ENCODE peak calls at places on chromosomes 6 and 20, in five cellular contexts. P is bronchial epithelial cell, Y is left ventricle myocardium superior, S is iPS DF 6.9, J is activated T-cell treated with anti-CD3 and anti-CD28 coated beads for 1 hour. G is an unnamed sample.

GRCh38 chr6:113172531-113172966 is 684.6 kb upstream of the MARCKS start:
- DNase-seq in P (no peak), Y (peak; percentile 55), S (no peak), J (no peak), G (peak; percentile 80)

GRCh38 chr6:111175135-111175534 is 87.8 kb downstream of the SLC16A10 start:
- DNase-seq in P (no peak), Y (no peak), S (no peak), J (no peak), G (no peak)

GRCh38 chr20:37989601-37990001 is 43.7 kb downstream of the TTI1 start:
- DNase-seq in P (peak; percentile 63), Y (peak; percentile 56), S (no peak), J (no peak), G (peak; percentile 85)

GRCh38 chr6:2792330-2792729 is 27.1 kb downstream of the WRNIP1 start:
- DNase-seq in P (peak; percentile 88), Y (no peak), S (no peak), J (no peak), G (no peak)

GRCh38 chr6:40170856-40171255 is 236.6 kb upstream of the MOCS1 start:
- DNase-seq in P (peak; percentile 51), Y (no peak), S (no peak), J (no peak), G (no peak)

GRCh38 chr6:113995632-113996031 is 24.7 kb upstream of the HDAC2 start:
- DNase-seq in P (peak; percentile 37), Y (peak; percentile 50), S (no peak), J (no peak), G (no peak)

GRCh38 chr6:134678436-134678889 is 271.4 kb downstream of the ALDH8A1 start:
- DNase-seq in P (no peak), Y (peak; percentile 67), S (no peak), J (no peak), G (peak; percentile 93)

GRCh38 chr6:52995913-52996685 is 1.0 kb upstream of the GSTA4 start:
- DNase-seq in P (peak; percentile 76), Y (peak; percentile 50), S (no peak), J (peak; percentile 20), G (peak; percentile 80)

GRCh38 chr6:85459224-85459901 is 9.5 kb downstream of the NT5E start:
- DNase-seq in P (no peak), Y (no peak), S (no peak), J (no peak), G (no peak)

GRCh38 chr6:109165392-109165964 is 70.2 kb downstream of the CEP57L1 start:
- DNase-seq in P (peak; percentile 38), Y (no peak), S (no peak), J (no peak), G (peak; percentile 2)

GRCh38 chr6:30880563-30881252 is 3.6 kb upstream of the DDR1 start:
- DNase-seq in P (no peak), Y (no peak), S (no peak), J (no peak), G (no peak)

GRCh38 chr6:123547216-123547978 is 89.4 kb downstream of the TRDN start:
- DNase-seq in P (no peak), Y (no peak), S (no peak), J (no peak), G (no peak)

GRCh38 chr20:58131111-58131510 is 97.3 kb downstream of the ANKRD60 start:
- DNase-seq in P (peak; percentile 28), Y (no peak), S (no peak), J (no peak), G (peak; percentile 11)

GRCh38 chr6:128519132-128519930 is 1.1 kb downstream of the PTPRK start:
- DNase-seq in P (peak; percentile 23), Y (peak; percentile 61), S (no peak), J (peak; percentile 6), G (no peak)

GRCh38 chr6:2231438-2231837 is 14.0 kb downstream of the GMDS start:
- DNase-seq in P (peak; percentile 49), Y (no peak), S (no peak), J (no peak), G (no peak)

GRCh38 chr6:127243501-127243900 is 23.2 kb upstream of the RNF146 start:
- DNase-seq in P (no peak), Y (no peak), S (no peak), J (no peak), G (no peak)

GRCh38 chr6:2641044-2641673 is 109.6 kb downstream of the MYLK4 start:
- DNase-seq in P (no peak), Y (no peak), S (no peak), J (no peak), G (no peak)

GRCh38 chr6:100447900-100448700 is 16.6 kb downstream of the SIM1 start:
- DNase-seq in P (no peak), Y (no peak), S (no peak), J (no peak), G (no peak)

GRCh38 chr6:84422380-84422968 is 195.0 kb upstream of the CEP162 start:
- DNase-seq in P (peak; percentile 25), Y (peak; percentile 74), S (peak; percentile 47), J (no peak), G (no peak)

GRCh38 chr6:12313992-12314589 is 23.9 kb downstream of the EDN1 start:
- DNase-seq in P (peak; percentile 100), Y (no peak), S (no peak), J (no peak), G (no peak)

GRCh38 chr6:24856954-24857670 is 58.4 kb upstream of the ARMH2 start:
- DNase-seq in P (no peak), Y (no peak), S (no peak), J (no peak), G (no peak)

GRCh38 chr6:33316603-33317417 is 734 bp downstream of the ZBTB22 start:
- DNase-seq in P (no peak), Y (peak; percentile 68), S (no peak), J (no peak), G (peak; percentile 19)

GRCh38 chr20:2305946-2306345 is 10.1 kb downstream of the TGM3 start:
- DNase-seq in P (no peak), Y (no peak), S (no peak), J (no peak), G (no peak)